ENCODE peak calls at places on chromosomes 12 and 14, in six cellular contexts. T, X, Y, O, Z and Q are unnamed samples.

GRCh38 chr14:92108345-92109254 is 2.2 kb upstream of the ATXN3 start:
- DNase-seq in T (no peak), X (no peak), Y (no peak), O (peak), Z (no peak), Q (no peak)

GRCh38 chr14:103391048-103391447 is 5.8 kb downstream of the MARK3 start:
- DNase-seq in T (peak), X (peak), Y (no peak), O (no peak), Z (no peak), Q (no peak)

GRCh38 chr12:38983117-38983571 is 77.8 kb upstream of the CPNE8 start:
- DNase-seq in T (no peak), X (no peak), Y (no peak), O (no peak), Z (no peak), Q (no peak)

GRCh38 chr12:57147641-57147944 is 174 bp upstream of the LRP1-AS start:
- DNase-seq in T (peak), X (no peak), Y (no peak), O (no peak), Z (no peak), Q (no peak)

GRCh38 chr14:67532998-67533753 is at the start of gene PLEKHH1:
- DNase-seq in T (peak), X (peak), Y (peak), O (peak), Z (peak), Q (peak)

GRCh38 chr12:26273811-26274210 is 78.4 kb downstream of the SSPN start:
- DNase-seq in T (no peak), X (no peak), Y (no peak), O (no peak), Z (no peak), Q (no peak)

GRCh38 chr12:65613692-65614091 is 210.6 kb upstream of the HMGA2 start:
- DNase-seq in T (no peak), X (no peak), Y (no peak), O (no peak), Z (no peak), Q (no peak)

GRCh38 chr14:60981626-60982455 is 796 bp downstream of the SLC38A6 start:
- DNase-seq in T (peak), X (no peak), Y (no peak), O (no peak), Z (no peak), Q (no peak)

GRCh38 chr14:52950898-52951729 is at the start of gene FERMT2:
- DNase-seq in T (peak), X (peak), Y (peak), O (peak), Z (peak), Q (peak)

DNA sequence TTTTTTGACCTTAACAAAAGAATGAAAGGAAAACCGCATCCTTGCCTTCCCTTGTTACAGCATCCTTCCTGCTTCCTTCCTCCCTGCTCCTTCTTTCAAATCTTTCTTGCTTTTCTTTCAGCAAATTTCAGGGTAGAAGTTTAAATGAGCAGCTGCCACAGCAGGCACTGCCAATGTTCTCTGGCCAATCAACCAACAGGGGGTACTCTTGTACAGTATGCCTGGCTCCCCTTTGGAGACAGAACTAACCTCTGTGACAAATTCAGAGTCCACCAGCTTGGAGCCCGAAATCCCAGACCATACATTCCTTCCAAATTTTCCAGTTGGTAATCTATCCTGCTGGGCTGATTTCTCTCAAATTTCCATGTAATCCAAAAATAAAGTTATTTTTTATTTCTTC is 609.8 kb upstream of the LMO3 start:
- DNase-seq in T (no peak), X (peak), Y (no peak), O (no peak), Z (no peak), Q (no peak)
- TF ChIP-seq CTCF in T (no peak), X (peak), Y (peak), O (no peak), Z (no peak), Q (no peak)

GRCh38 chr14:88468396-88468795 is 82.9 kb downstream of the SPATA7 start:
- DNase-seq in T (no peak), X (no peak), Y (no peak), O (no peak), Z (no peak), Q (no peak)

DNA sequence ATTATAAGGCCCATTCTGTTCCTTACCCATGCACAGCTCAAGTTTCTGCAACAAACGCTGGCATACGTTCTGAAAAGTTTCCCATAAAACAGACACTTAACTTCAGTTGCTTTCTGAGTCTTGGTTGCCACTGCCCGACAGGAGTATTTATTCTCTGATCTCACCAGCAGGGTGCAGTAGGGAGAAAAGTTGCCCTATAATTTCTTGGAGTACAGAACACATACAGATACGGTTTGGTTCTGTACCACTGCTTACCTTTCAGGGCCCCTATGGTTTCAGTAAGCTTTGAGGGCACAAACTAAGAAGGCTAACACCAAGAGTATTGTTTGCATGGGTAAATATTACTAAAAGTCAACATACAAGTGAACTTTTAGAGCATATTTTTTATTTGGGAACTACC is 77.9 kb downstream of the SPATA7 start:
- DNase-seq in T (peak), X (peak), Y (no peak), O (no peak), Z (no peak), Q (no peak)
- TF ChIP-seq CTCF in T (peak), X (peak), Y (peak), O (peak), Z (no peak), Q (peak)

DNA sequence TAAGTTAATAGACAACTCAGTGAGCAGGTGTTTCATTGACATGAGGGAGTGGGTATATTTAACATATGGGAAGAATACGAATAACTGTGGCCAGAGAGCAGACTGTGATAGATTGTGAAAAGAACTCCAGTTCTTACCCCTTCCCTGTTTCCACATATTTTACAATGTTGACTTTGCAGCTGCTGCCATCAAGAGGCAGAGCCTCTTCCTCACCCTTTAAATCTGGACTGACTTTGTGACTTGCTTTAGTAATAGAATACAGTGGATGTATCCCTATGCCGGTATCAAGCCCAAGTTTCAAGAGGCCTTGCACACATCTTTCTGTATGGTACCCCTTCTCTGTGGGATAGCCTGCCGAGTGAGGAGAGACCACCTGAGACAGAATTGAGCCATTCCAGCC is 356.7 kb downstream of the ETNK1 start:
- DNase-seq in T (peak), X (no peak), Y (no peak), O (no peak), Z (no peak), Q (no peak)
- TF ChIP-seq CTCF in T (peak), X (no peak), Y (no peak), O (no peak), Z (no peak), Q (no peak)

DNA sequence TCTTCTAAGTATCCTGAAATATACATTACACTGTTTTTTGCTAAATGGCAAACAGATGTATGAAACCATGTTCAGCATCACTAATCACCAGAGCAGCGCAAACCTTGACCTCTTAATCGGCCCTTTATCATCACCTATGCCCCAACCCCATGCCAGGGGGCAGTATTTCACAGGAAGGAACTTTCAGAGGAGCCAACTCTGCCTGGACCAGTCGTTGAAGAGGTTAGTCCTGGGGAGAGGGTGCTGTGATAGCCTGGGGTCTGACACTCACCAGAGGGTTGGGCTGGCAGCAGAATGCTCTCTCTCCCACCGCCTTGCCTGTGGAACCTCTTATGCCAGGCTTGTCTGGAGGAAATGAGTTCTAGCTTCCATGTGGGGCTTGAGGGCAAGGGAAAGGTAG is 411.7 kb downstream of the TMEM117 start:
- DNase-seq in T (no peak), X (no peak), Y (no peak), O (peak), Z (no peak), Q (no peak)
- TF ChIP-seq CTCF in T (no peak), X (peak), Y (peak), O (no peak), Z (no peak), Q (no peak)

GRCh38 chr12:104230304-104230703 is 14.7 kb downstream of the TXNRD1 start:
- DNase-seq in T (no peak), X (no peak), Y (no peak), O (no peak), Z (no peak), Q (no peak)
- TF ChIP-seq CTCF in T (no peak), X (peak), Y (peak), O (no peak), Z (no peak), Q (peak)

GRCh38 chr14:56170877-56171422 is 52.7 kb downstream of the PELI2 start:
- DNase-seq in T (no peak), X (no peak), Y (no peak), O (no peak), Z (no peak), Q (no peak)
- TF ChIP-seq CTCF in T (no peak), X (no peak), Y (no peak), O (no peak), Z (no peak), Q (no peak)